ENCODE peak calls at places on chromosomes 4 and X, in four cellular contexts. One of them, this sample, is unnamed.

GRCh38 chrX:54042609-54043010 is 1.7 kb downstream of the PHF8 start:
- DNase-seq in spleen: peak; percentile 82
- DNase-seq in testis: peak; percentile 54
- DNase-seq in heart left ventricle: peak; percentile 41
- DNase-seq in this sample: peak; percentile 72

GRCh38 chrX:15497865-15498264 is 2.7 kb upstream of the BMX start:
- DNase-seq in spleen: no peak
- DNase-seq in testis: peak; percentile 50
- DNase-seq in heart left ventricle: peak; percentile 34
- DNase-seq in this sample: peak; percentile 72

GRCh38 chr4:27931584-27931983 is 1070.9 kb downstream of the STIM2 start:
- DNase-seq in spleen: no peak
- DNase-seq in testis: no peak
- DNase-seq in heart left ventricle: no peak
- DNase-seq in this sample: no peak

GRCh38 chr4:28832445-28832844 is 1887.7 kb upstream of the PCDH7 start:
- DNase-seq in spleen: no peak
- DNase-seq in testis: no peak
- DNase-seq in heart left ventricle: no peak
- DNase-seq in this sample: no peak

GRCh38 chr4:68874507-68874906 is 58.7 kb downstream of the UGT2B10 start:
- DNase-seq in spleen: no peak
- DNase-seq in testis: no peak
- DNase-seq in heart left ventricle: no peak
- DNase-seq in this sample: no peak

GRCh38 chr4:17096692-17097091 is 198.2 kb upstream of the LDB2 start:
- DNase-seq in spleen: no peak
- DNase-seq in testis: no peak
- DNase-seq in heart left ventricle: no peak
- DNase-seq in this sample: no peak

GRCh38 chrX:46922601-46923000 is 10.4 kb downstream of the JADE3 start:
- DNase-seq in spleen: no peak
- DNase-seq in testis: no peak
- DNase-seq in heart left ventricle: no peak
- DNase-seq in this sample: no peak

GRCh38 chr4:147789596-147789995 is 57.7 kb downstream of the ARHGAP10 start:
- DNase-seq in spleen: no peak
- DNase-seq in testis: no peak
- DNase-seq in heart left ventricle: no peak
- DNase-seq in this sample: no peak

GRCh38 chr4:184376136-184376838 is 98.1 kb downstream of the IRF2 start:
- DNase-seq in spleen: no peak
- DNase-seq in testis: no peak
- DNase-seq in heart left ventricle: no peak
- DNase-seq in this sample: no peak

GRCh38 chrX:72005046-72005445 is 94.4 kb downstream of the NHSL2 start:
- DNase-seq in spleen: no peak
- DNase-seq in testis: no peak
- DNase-seq in heart left ventricle: no peak
- DNase-seq in this sample: no peak

GRCh38 chr4:190014771-190015537 is 12.1 kb downstream of the FRG2 start:
- DNase-seq in spleen: peak; percentile 73
- DNase-seq in testis: no peak
- DNase-seq in heart left ventricle: no peak
- DNase-seq in this sample: no peak

GRCh38 chr4:162163892-162164759 is at the start of gene FSTL5:
- DNase-seq in spleen: peak; percentile 66
- DNase-seq in testis: peak; percentile 91
- DNase-seq in heart left ventricle: peak; percentile 36
- DNase-seq in this sample: peak; percentile 48

DNA sequence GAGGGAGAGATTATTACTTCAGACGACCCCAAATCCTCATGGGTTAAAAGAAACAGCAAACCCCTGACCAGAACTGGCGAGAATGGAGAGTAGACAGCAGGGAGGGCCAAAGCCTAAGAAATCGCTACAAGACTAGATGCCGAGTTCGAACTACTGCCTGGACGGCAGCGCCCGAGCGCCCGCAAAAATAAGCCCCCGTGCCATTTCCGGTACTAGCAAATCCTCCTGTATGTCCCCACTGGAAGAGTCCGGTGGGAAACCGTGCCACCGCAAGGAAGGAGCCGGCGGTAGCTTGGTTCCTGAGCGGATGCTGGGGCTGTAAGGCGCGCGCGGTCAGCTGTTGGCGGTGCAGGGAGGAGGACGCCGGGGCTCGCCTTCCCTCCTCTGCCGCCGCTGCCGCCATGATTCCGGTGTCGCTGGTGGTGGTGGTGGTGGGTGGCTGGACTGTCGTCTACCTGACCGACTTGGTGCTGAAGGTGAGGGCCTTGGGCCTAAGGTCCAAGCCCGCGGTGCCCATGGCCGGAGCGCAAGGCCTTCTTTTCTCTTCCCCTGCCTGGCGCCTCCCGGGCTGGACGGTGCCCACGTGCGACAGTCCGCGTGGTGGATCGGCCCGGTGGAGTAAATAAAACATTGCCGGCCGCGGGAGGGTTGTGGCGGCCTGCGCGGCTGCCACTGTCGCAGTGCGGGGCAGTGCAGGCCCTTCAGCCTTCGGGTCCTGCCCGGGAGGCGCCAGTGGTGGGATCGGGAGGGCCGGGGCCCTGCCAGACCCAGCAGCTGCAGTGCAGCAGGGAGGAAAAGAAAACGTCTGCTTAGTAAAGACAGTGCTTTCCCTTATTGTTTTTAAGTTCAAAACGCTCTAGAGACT is at the start of gene MBTPS2:
- DNase-seq in spleen: peak; percentile 93
- DNase-seq in testis: peak; percentile 78
- DNase-seq in heart left ventricle: peak; percentile 83
- DNase-seq in this sample: peak; percentile 92
- TF ChIP-seq POLR2A in spleen: no peak
- TF ChIP-seq POLR2A in testis: no peak
- TF ChIP-seq POLR2A in heart left ventricle: no peak
- TF ChIP-seq POLR2A in this sample: peak; percentile 75

DNA sequence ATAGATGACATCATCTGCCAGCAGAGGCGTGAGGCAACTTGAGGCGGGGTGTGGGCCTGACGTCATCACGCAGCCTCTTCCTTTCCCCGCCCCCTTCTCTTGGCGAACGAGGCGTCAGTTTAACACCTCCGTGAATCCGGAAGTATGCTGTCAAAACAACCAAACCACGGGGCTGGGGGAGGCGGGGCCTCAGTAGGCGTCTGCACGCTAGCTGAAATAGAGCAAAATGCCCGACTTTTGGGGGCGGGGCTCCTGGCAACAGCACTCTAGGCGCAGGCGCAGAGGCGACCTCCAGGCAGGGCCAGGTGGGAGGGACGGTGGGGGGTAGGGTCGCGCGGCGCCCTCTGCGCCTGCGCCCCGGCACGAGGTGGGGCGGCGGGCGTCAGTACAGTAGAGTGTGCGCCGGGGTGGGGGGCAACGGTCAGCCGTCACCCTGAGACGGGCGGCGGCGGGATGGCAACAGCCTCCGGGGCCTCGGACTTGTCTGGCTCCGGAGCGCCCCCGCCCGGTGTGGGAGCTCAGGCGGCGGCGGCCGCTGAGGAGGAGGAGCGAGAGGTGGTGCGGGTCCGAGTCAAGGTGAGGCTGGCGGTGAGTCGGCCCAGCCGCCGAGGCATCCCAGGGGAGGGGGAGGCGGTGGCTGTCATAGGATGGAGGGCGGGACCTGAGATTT is at the start of gene TBC1D25:
- DNase-seq in spleen: peak; percentile 98
- DNase-seq in testis: peak; percentile 98
- DNase-seq in heart left ventricle: peak; percentile 97
- DNase-seq in this sample: peak; percentile 98
- TF ChIP-seq POLR2A in spleen: no peak
- TF ChIP-seq POLR2A in testis: no peak
- TF ChIP-seq POLR2A in heart left ventricle: no peak
- TF ChIP-seq POLR2A in this sample: no peak

GRCh38 chr4:182918044-182918607 is 940 bp upstream of the DCTD start:
- DNase-seq in spleen: no peak
- DNase-seq in testis: no peak
- DNase-seq in heart left ventricle: no peak
- DNase-seq in this sample: no peak

GRCh38 chr4:182916483-182917181 is 554 bp downstream of the DCTD start:
- DNase-seq in spleen: peak; percentile 91
- DNase-seq in testis: peak; percentile 66
- DNase-seq in heart left ventricle: peak; percentile 80
- DNase-seq in this sample: peak; percentile 67

GRCh38 chr4:182914357-182914756 is 2.8 kb downstream of the DCTD start:
- DNase-seq in spleen: no peak
- DNase-seq in testis: no peak
- DNase-seq in heart left ventricle: no peak
- DNase-seq in this sample: no peak

GRCh38 chr4:182918791-182919302 is 1.7 kb upstream of the DCTD start:
- DNase-seq in spleen: no peak
- DNase-seq in testis: no peak
- DNase-seq in heart left ventricle: no peak
- DNase-seq in this sample: peak; percentile 3

GRCh38 chr4:182917182-182918043 is at the start of gene DCTD:
- DNase-seq in spleen: peak; percentile 97
- DNase-seq in testis: peak; percentile 82
- DNase-seq in heart left ventricle: peak; percentile 81
- DNase-seq in this sample: peak; percentile 81
- TF ChIP-seq POLR2A in spleen: no peak
- TF ChIP-seq POLR2A in testis: no peak
- TF ChIP-seq POLR2A in heart left ventricle: no peak
- TF ChIP-seq POLR2A in this sample: peak; percentile 60

GRCh38 chr4:140568507-140569306 is at the start of gene UCP1:
- DNase-seq in spleen: no peak
- DNase-seq in testis: peak; percentile 25
- DNase-seq in heart left ventricle: peak; percentile 46
- DNase-seq in this sample: no peak
- TF ChIP-seq POLR2A in spleen: no peak
- TF ChIP-seq POLR2A in testis: no peak
- TF ChIP-seq POLR2A in heart left ventricle: no peak
- TF ChIP-seq POLR2A in this sample: no peak

DNA sequence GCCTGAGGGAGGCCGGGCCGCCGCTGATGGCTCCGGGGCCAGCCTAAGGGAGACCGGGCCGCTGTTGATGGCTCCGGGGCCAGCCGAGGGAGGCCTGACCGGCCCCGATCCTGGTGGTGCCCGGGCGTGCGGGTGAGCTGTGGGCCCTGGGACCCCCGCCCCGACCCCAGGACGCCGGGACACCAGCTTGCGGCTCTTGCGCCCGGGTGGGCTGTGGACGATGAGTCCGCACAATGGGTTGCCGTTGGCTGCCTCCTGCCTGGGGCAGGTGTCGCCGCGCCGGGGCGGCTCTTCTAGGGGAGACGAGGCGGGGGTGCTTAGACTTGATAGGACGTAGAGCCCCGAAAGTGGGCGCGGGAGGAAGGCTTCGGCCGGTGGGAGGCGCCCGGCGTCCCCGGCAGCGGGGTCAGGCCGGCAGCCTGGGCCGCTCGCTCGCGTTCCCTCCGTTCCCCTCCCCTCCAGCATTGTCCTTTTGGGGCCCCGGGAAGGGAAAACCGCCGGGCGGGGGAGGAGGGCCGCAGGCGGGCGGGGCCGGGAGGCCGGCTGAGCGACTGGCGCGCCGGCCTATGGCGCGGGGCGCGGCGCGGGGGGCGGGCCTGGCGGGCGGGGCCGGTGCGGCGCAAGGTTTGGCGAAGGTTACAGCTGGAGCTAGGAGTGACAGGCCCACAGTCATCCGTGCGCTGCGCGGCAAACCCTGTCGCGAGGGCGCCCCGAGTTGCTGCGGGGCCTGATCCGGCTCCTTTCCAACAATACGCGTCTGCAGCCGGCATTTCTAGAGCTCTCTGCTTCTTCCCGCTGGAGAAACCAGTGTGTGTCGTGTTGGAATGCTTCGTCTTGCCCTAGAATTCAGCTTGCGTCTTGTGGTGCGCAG is 819 bp downstream of the KIAA0232 start:
- DNase-seq in spleen: peak; percentile 97
- DNase-seq in testis: peak; percentile 92
- DNase-seq in heart left ventricle: peak; percentile 93
- DNase-seq in this sample: peak; percentile 93
- TF ChIP-seq POLR2A in spleen: no peak
- TF ChIP-seq POLR2A in testis: peak; percentile 42
- TF ChIP-seq POLR2A in heart left ventricle: peak; percentile 73
- TF ChIP-seq POLR2A in this sample: peak; percentile 69